ENCODE peak calls at places on chromosomes 5 and 9, in four cellular contexts. P is HCT116, S is K562, O is H1. L is an unnamed sample.

GRCh38 chr5:154794525-154795234 is 39.5 kb downstream of the LARP1 start:
- DNase-seq in O (no peak), P (no peak), S (no peak), L (no peak)

GRCh38 chr5:3858524-3858923 is 262.9 kb downstream of the IRX1 start:
- DNase-seq in O (no peak), S (no peak), P (no peak), L (no peak)

GRCh38 chr5:35360671-35361070 is 130.4 kb upstream of the PRLR start:
- DNase-seq in S (no peak), O (no peak), P (no peak), L (no peak)

GRCh38 chr5:114418546-114419388 is 56.9 kb downstream of the KCNN2 start:
- DNase-seq in S (no peak), O (no peak), P (no peak), L (peak)

GRCh38 chr5:146699729-146700430 is 178.7 kb downstream of the PPP2R2B start:
- DNase-seq in S (no peak), O (no peak), P (no peak), L (no peak)

GRCh38 chr9:1443450-1443849 is 393.3 kb downstream of the DMRT2 start:
- DNase-seq in O (no peak), P (no peak), S (no peak), L (no peak)

GRCh38 chr5:170301149-170301548 is 3.6 kb upstream of the LCP2 start:
- DNase-seq in O (no peak), P (no peak), S (no peak), L (no peak)

GRCh38 chr5:135244620-135245021 is 154.4 kb downstream of the MACROH2A1 start:
- DNase-seq in P (no peak), S (no peak), O (peak), L (no peak)

GRCh38 chr5:1002836-1003235 is 5.8 kb upstream of the NKD2 start:
- DNase-seq in P (no peak), S (no peak), O (peak), L (no peak)

GRCh38 chr9:77672183-77672582 is 24.1 kb upstream of the GNA14 start:
- DNase-seq in O (no peak), P (no peak), S (no peak), L (no peak)

GRCh38 chr9:77678136-77678535 is 30.0 kb upstream of the GNA14 start:
- DNase-seq in S (no peak), O (peak), P (no peak), L (no peak)

GRCh38 chr9:77679088-77679487 is 31.0 kb upstream of the GNA14 start:
- DNase-seq in S (no peak), P (no peak), O (no peak), L (no peak)

GRCh38 chr9:77679696-77680359 is 31.7 kb upstream of the GNA14 start:
- DNase-seq in O (peak), P (no peak), S (no peak), L (no peak)

DNA sequence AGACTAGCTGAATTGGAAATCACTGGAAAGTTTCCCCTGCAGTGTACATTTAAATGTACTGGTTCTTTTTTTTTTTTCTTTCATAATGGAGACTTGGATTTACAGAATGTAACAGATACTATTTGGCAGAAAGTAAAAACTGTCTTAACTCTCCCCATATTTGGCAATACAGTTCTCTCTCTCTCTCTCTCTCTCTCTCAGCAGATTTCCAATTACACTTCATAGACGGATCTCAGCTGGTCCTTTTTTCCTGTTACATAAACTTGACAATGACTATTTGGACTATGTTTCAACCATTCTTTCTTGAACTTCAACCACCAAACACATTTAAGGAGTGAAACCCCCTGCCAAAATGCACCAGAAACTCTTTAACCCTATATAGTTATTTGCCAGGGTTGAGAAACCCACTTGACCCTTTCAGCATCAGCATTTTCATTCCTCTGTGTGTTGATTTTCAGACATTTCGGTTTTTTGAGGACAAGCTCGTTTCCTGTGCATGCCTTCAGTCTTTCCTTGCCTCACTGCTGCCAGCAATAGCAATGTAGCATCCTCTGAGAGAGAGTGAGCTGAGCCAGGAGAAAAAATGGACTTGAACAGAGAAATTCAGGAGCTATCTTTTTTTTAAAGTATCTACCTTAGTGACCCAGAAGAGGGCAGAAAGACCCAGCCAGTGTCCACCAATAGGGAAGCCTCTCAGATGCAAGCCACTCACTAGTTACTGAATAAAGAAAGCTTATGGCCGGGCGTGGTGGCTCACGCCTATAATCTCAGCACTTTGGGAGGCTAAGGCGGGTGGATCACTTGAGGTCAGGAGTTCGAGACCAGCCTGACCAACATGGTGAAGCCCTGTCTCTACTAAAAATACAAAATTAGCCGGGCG is 26.0 kb upstream of the GNA14 start:
- DNase-seq in O (peak), P (no peak), S (no peak), L (no peak)
- H2AFZ ChIP-seq in O (no peak), P (no peak), S (no peak), L (no peak)

GRCh38 chr9:23812673-23813072 is 13.4 kb downstream of the ELAVL2 start:
- DNase-seq in S (no peak), P (no peak), O (no peak), L (no peak)
- TF ChIP-seq EGR1 in S (no peak), P (no peak), O (no peak), L (no peak)

GRCh38 chr9:121827251-121827967 is 176.0 kb downstream of the DAB2IP start:
- DNase-seq in O (peak), P (no peak), S (peak), L (no peak)
- H2AFZ ChIP-seq in O (no peak), P (no peak), S (no peak), L (no peak)

GRCh38 chr9:122402403-122403268 is 31.8 kb downstream of the PTGS1 start:
- DNase-seq in S (peak), P (peak), O (no peak), L (no peak)
- TF ChIP-seq EGR1 in S (no peak), P (peak), O (no peak), L (no peak)

GRCh38 chr9:16013826-16014225 is 461.0 kb downstream of the CCDC171 start:
- DNase-seq in S (no peak), P (no peak), O (no peak), L (no peak)

GRCh38 chr9:16010221-16010620 is 457.4 kb downstream of the CCDC171 start:
- DNase-seq in O (no peak), P (no peak), S (no peak), L (no peak)

GRCh38 chr9:16013366-16013765 is 460.5 kb downstream of the CCDC171 start:
- DNase-seq in P (no peak), O (no peak), S (no peak), L (no peak)

GRCh38 chr9:16012621-16013020 is 459.8 kb downstream of the CCDC171 start:
- DNase-seq in P (no peak), S (no peak), O (no peak), L (no peak)
- H2AFZ ChIP-seq in P (no peak), S (no peak), O (no peak), L (no peak)

GRCh38 chr5:176779537-176779936 is 30.8 kb upstream of the UNC5A start:
- DNase-seq in P (no peak), O (no peak), S (no peak), L (no peak)
- TF ChIP-seq EGR1 in P (no peak), O (no peak), S (no peak), L (no peak)

GRCh38 chr5:8981496-8981895 is 564.4 kb downstream of the SEMA5A start:
- DNase-seq in O (no peak), P (no peak), S (no peak), L (no peak)

GRCh38 chr5:8984386-8984785 is 561.5 kb downstream of the SEMA5A start:
- DNase-seq in O (no peak), P (no peak), S (no peak), L (no peak)

DNA sequence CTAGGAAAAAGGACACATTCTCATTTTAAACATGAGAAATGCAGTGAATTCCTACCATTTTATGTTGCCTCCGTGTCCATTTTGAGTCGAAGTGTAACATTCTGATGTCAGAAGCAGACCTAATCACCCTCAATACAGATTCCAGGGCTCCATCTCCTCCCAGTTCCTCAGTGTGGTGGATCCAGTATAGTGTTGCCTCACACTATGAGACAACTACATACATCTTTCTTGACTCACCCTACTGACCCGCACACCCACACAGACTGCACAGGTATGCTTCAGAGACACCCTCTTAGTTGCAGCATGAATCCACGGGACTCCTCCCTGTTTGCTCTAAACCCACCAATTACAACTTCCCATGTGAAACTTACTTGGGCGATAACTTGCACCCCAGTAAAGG is 564.9 kb downstream of the SEMA5A start:
- DNase-seq in P (no peak), O (no peak), S (no peak), L (no peak)
- H2AFZ ChIP-seq in P (no peak), O (peak), S (no peak), L (no peak)

GRCh38 chr9:38284039-38284767 is 108.3 kb upstream of the ALDH1B1 start:
- DNase-seq in S (no peak), P (no peak), O (no peak), L (no peak)
- TF ChIP-seq EGR1 in S (no peak), P (no peak), O (no peak), L (no peak)

DNA sequence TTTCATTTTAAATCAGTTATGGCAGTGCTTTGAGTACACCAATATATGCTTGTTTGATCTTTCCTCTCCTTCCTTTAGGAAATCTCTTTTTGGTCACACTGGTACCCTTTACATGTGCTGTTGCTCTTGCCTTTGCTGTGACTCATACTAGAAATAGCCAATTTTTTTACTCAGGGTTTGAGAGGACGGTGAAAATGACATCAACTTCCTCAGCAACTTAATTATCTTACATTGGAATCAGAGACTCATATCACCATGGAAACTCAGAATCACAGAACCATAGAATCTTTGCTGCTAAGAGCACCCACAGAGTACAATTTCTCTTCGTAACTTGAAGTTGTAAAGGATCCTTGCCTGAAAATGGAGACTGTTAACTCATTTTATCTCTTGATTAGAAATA is 13.8 kb upstream of the ZNF300 start:
- DNase-seq in P (no peak), O (no peak), S (no peak), L (no peak)
- H2AFZ ChIP-seq in P (no peak), O (no peak), S (no peak), L (no peak)

L was measured in GM12878.